ENCODE peak calls at places on chromosomes 1 and 21, in six cellular contexts. One of them, this sample, is unnamed.

GRCh38 chr1:23793018-23793781 is 2.3 kb downstream of the LYPLA2 start:
- DNase-seq in stimulated activated naive CD8-positive, alpha-beta T cell treated with anti-CD3 and anti-CD28 coated beads, Interleukin-15, amount 100 ng/mL, for 72 hours: no peak
- DNase-seq in NCI-H1417: no peak
- DNase-seq in ovary: peak; percentile 45
- DNase-seq in H54: no peak
- DNase-seq in omental fat pad: no peak
- DNase-seq in this sample: peak; percentile 72

GRCh38 chr21:28632718-28633408 is 359.8 kb downstream of the LTN1 start:
- DNase-seq in stimulated activated naive CD8-positive, alpha-beta T cell treated with anti-CD3 and anti-CD28 coated beads, Interleukin-15, amount 100 ng/mL, for 72 hours: no peak
- DNase-seq in NCI-H1417: no peak
- DNase-seq in ovary: no peak
- DNase-seq in H54: no peak
- DNase-seq in omental fat pad: no peak
- DNase-seq in this sample: no peak

GRCh38 chr1:155320661-155321576 is at the start of gene RUSC1:
- DNase-seq in stimulated activated naive CD8-positive, alpha-beta T cell treated with anti-CD3 and anti-CD28 coated beads, Interleukin-15, amount 100 ng/mL, for 72 hours: peak; percentile 66
- DNase-seq in NCI-H1417: peak; percentile 97
- DNase-seq in ovary: peak; percentile 86
- DNase-seq in H54: no peak
- DNase-seq in omental fat pad: peak; percentile 55
- DNase-seq in this sample: peak; percentile 83

GRCh38 chr1:180929389-180929788 is 16.7 kb downstream of the KIAA1614 start:
- DNase-seq in stimulated activated naive CD8-positive, alpha-beta T cell treated with anti-CD3 and anti-CD28 coated beads, Interleukin-15, amount 100 ng/mL, for 72 hours: no peak
- DNase-seq in NCI-H1417: no peak
- DNase-seq in ovary: no peak
- DNase-seq in H54: no peak
- DNase-seq in omental fat pad: no peak
- DNase-seq in this sample: no peak

GRCh38 chr1:52033190-52034049 is at the start of gene KTI12:
- DNase-seq in stimulated activated naive CD8-positive, alpha-beta T cell treated with anti-CD3 and anti-CD28 coated beads, Interleukin-15, amount 100 ng/mL, for 72 hours: peak; percentile 81
- DNase-seq in NCI-H1417: peak; percentile 91
- DNase-seq in ovary: peak; percentile 88
- DNase-seq in H54: peak; percentile 76
- DNase-seq in omental fat pad: peak; percentile 57
- DNase-seq in this sample: peak; percentile 68

GRCh38 chr1:211501671-211502413 is 9.9 kb upstream of the RD3 start:
- DNase-seq in stimulated activated naive CD8-positive, alpha-beta T cell treated with anti-CD3 and anti-CD28 coated beads, Interleukin-15, amount 100 ng/mL, for 72 hours: no peak
- DNase-seq in NCI-H1417: no peak
- DNase-seq in ovary: peak; percentile 64
- DNase-seq in H54: no peak
- DNase-seq in omental fat pad: no peak
- DNase-seq in this sample: no peak

GRCh38 chr1:182968151-182968741 is 15.3 kb upstream of the SHCBP1L start:
- DNase-seq in stimulated activated naive CD8-positive, alpha-beta T cell treated with anti-CD3 and anti-CD28 coated beads, Interleukin-15, amount 100 ng/mL, for 72 hours: no peak
- DNase-seq in NCI-H1417: no peak
- DNase-seq in ovary: no peak
- DNase-seq in H54: no peak
- DNase-seq in omental fat pad: no peak
- DNase-seq in this sample: no peak

GRCh38 chr1:203367051-203367450 is 16.1 kb upstream of the FMOD start:
- DNase-seq in stimulated activated naive CD8-positive, alpha-beta T cell treated with anti-CD3 and anti-CD28 coated beads, Interleukin-15, amount 100 ng/mL, for 72 hours: no peak
- DNase-seq in NCI-H1417: no peak
- DNase-seq in ovary: no peak
- DNase-seq in H54: no peak
- DNase-seq in omental fat pad: no peak
- DNase-seq in this sample: no peak

GRCh38 chr1:161727343-161727924 is 6.1 kb downstream of the FCRLB start:
- DNase-seq in stimulated activated naive CD8-positive, alpha-beta T cell treated with anti-CD3 and anti-CD28 coated beads, Interleukin-15, amount 100 ng/mL, for 72 hours: peak; percentile 62
- DNase-seq in NCI-H1417: no peak
- DNase-seq in ovary: no peak
- DNase-seq in H54: peak; percentile 6
- DNase-seq in omental fat pad: no peak
- DNase-seq in this sample: no peak

GRCh38 chr1:210657806-210658205 is 329.1 kb downstream of the HHAT start:
- DNase-seq in stimulated activated naive CD8-positive, alpha-beta T cell treated with anti-CD3 and anti-CD28 coated beads, Interleukin-15, amount 100 ng/mL, for 72 hours: no peak
- DNase-seq in NCI-H1417: no peak
- DNase-seq in ovary: no peak
- DNase-seq in H54: no peak
- DNase-seq in omental fat pad: no peak
- DNase-seq in this sample: no peak

GRCh38 chr1:31181515-31182343 is 58.0 kb downstream of the NKAIN1 start:
- DNase-seq in stimulated activated naive CD8-positive, alpha-beta T cell treated with anti-CD3 and anti-CD28 coated beads, Interleukin-15, amount 100 ng/mL, for 72 hours: peak; percentile 66
- DNase-seq in NCI-H1417: peak; percentile 68
- DNase-seq in ovary: peak; percentile 59
- DNase-seq in H54: no peak
- DNase-seq in omental fat pad: no peak
- DNase-seq in this sample: peak; percentile 62

GRCh38 chr1:76989976-76990375 is 122.7 kb downstream of the ST6GALNAC5 start:
- DNase-seq in stimulated activated naive CD8-positive, alpha-beta T cell treated with anti-CD3 and anti-CD28 coated beads, Interleukin-15, amount 100 ng/mL, for 72 hours: no peak
- DNase-seq in NCI-H1417: no peak
- DNase-seq in ovary: no peak
- DNase-seq in H54: no peak
- DNase-seq in omental fat pad: no peak
- DNase-seq in this sample: no peak

GRCh38 chr1:32716312-32717126 is 13.9 kb upstream of the SYNC start:
- DNase-seq in stimulated activated naive CD8-positive, alpha-beta T cell treated with anti-CD3 and anti-CD28 coated beads, Interleukin-15, amount 100 ng/mL, for 72 hours: peak; percentile 43
- DNase-seq in NCI-H1417: peak; percentile 98
- DNase-seq in ovary: peak; percentile 56
- DNase-seq in H54: no peak
- DNase-seq in omental fat pad: no peak
- DNase-seq in this sample: no peak

GRCh38 chr1:47696911-47697441 is 259.1 kb downstream of the FOXD2 start:
- DNase-seq in stimulated activated naive CD8-positive, alpha-beta T cell treated with anti-CD3 and anti-CD28 coated beads, Interleukin-15, amount 100 ng/mL, for 72 hours: no peak
- DNase-seq in NCI-H1417: peak; percentile 55
- DNase-seq in ovary: no peak
- DNase-seq in H54: no peak
- DNase-seq in omental fat pad: no peak
- DNase-seq in this sample: no peak

GRCh38 chr21:30269803-30270530 is 12.8 kb downstream of the KRTAP24-1 start:
- DNase-seq in stimulated activated naive CD8-positive, alpha-beta T cell treated with anti-CD3 and anti-CD28 coated beads, Interleukin-15, amount 100 ng/mL, for 72 hours: no peak
- DNase-seq in NCI-H1417: no peak
- DNase-seq in ovary: no peak
- DNase-seq in H54: no peak
- DNase-seq in omental fat pad: no peak
- DNase-seq in this sample: no peak

GRCh38 chr1:170445096-170445495 is 86.9 kb upstream of the GORAB start:
- DNase-seq in stimulated activated naive CD8-positive, alpha-beta T cell treated with anti-CD3 and anti-CD28 coated beads, Interleukin-15, amount 100 ng/mL, for 72 hours: no peak
- DNase-seq in NCI-H1417: no peak
- DNase-seq in ovary: no peak
- DNase-seq in H54: no peak
- DNase-seq in omental fat pad: no peak
- DNase-seq in this sample: no peak

GRCh38 chr1:168134132-168135041 is 2.3 kb downstream of the GPR161 start:
- DNase-seq in stimulated activated naive CD8-positive, alpha-beta T cell treated with anti-CD3 and anti-CD28 coated beads, Interleukin-15, amount 100 ng/mL, for 72 hours: no peak
- DNase-seq in NCI-H1417: no peak
- DNase-seq in ovary: no peak
- DNase-seq in H54: no peak
- DNase-seq in omental fat pad: no peak
- DNase-seq in this sample: no peak

GRCh38 chr1:5333326-5333725 is 658.9 kb downstream of the NPHP4 start:
- DNase-seq in stimulated activated naive CD8-positive, alpha-beta T cell treated with anti-CD3 and anti-CD28 coated beads, Interleukin-15, amount 100 ng/mL, for 72 hours: no peak
- DNase-seq in NCI-H1417: no peak
- DNase-seq in ovary: no peak
- DNase-seq in H54: no peak
- DNase-seq in omental fat pad: no peak
- DNase-seq in this sample: no peak

GRCh38 chr21:36134820-36135390 is at the start of gene CBR3:
- DNase-seq in stimulated activated naive CD8-positive, alpha-beta T cell treated with anti-CD3 and anti-CD28 coated beads, Interleukin-15, amount 100 ng/mL, for 72 hours: peak; percentile 67
- DNase-seq in NCI-H1417: no peak
- DNase-seq in ovary: peak; percentile 78
- DNase-seq in H54: peak; percentile 72
- DNase-seq in omental fat pad: peak; percentile 54
- DNase-seq in this sample: peak; percentile 34

GRCh38 chr1:196317535-196318522 is 290.4 kb downstream of the KCNT2 start:
- DNase-seq in stimulated activated naive CD8-positive, alpha-beta T cell treated with anti-CD3 and anti-CD28 coated beads, Interleukin-15, amount 100 ng/mL, for 72 hours: no peak
- DNase-seq in NCI-H1417: no peak
- DNase-seq in ovary: peak; percentile 35
- DNase-seq in H54: no peak
- DNase-seq in omental fat pad: no peak
- DNase-seq in this sample: peak; percentile 46

GRCh38 chr1:63073530-63074306 is 248.6 kb upstream of the FOXD3 start:
- DNase-seq in stimulated activated naive CD8-positive, alpha-beta T cell treated with anti-CD3 and anti-CD28 coated beads, Interleukin-15, amount 100 ng/mL, for 72 hours: no peak
- DNase-seq in NCI-H1417: no peak
- DNase-seq in ovary: no peak
- DNase-seq in H54: no peak
- DNase-seq in omental fat pad: no peak
- DNase-seq in this sample: peak; percentile 58

GRCh38 chr1:206021796-206022365 is 1.8 kb downstream of the CTSE start:
- DNase-seq in stimulated activated naive CD8-positive, alpha-beta T cell treated with anti-CD3 and anti-CD28 coated beads, Interleukin-15, amount 100 ng/mL, for 72 hours: no peak
- DNase-seq in NCI-H1417: no peak
- DNase-seq in ovary: no peak
- DNase-seq in H54: peak; percentile 49
- DNase-seq in omental fat pad: no peak
- DNase-seq in this sample: no peak

GRCh38 chr1:232978091-232978634 is 27.8 kb downstream of the NTPCR start:
- DNase-seq in stimulated activated naive CD8-positive, alpha-beta T cell treated with anti-CD3 and anti-CD28 coated beads, Interleukin-15, amount 100 ng/mL, for 72 hours: no peak
- DNase-seq in NCI-H1417: no peak
- DNase-seq in ovary: no peak
- DNase-seq in H54: no peak
- DNase-seq in omental fat pad: no peak
- DNase-seq in this sample: no peak

GRCh38 chr21:45338326-45339017 is 50.8 kb upstream of the POFUT2 start:
- DNase-seq in stimulated activated naive CD8-positive, alpha-beta T cell treated with anti-CD3 and anti-CD28 coated beads, Interleukin-15, amount 100 ng/mL, for 72 hours: no peak
- DNase-seq in NCI-H1417: no peak
- DNase-seq in ovary: peak; percentile 28
- DNase-seq in H54: no peak
- DNase-seq in omental fat pad: no peak
- DNase-seq in this sample: no peak

GRCh38 chr1:65167544-65167943 is 19.5 kb downstream of the AK4 start:
- DNase-seq in stimulated activated naive CD8-positive, alpha-beta T cell treated with anti-CD3 and anti-CD28 coated beads, Interleukin-15, amount 100 ng/mL, for 72 hours: no peak
- DNase-seq in NCI-H1417: no peak
- DNase-seq in ovary: no peak
- DNase-seq in H54: no peak
- DNase-seq in omental fat pad: no peak
- DNase-seq in this sample: no peak

GRCh38 chr1:67534627-67535065 is 104.4 kb upstream of the SERBP1 start:
- DNase-seq in stimulated activated naive CD8-positive, alpha-beta T cell treated with anti-CD3 and anti-CD28 coated beads, Interleukin-15, amount 100 ng/mL, for 72 hours: no peak
- DNase-seq in NCI-H1417: peak; percentile 18
- DNase-seq in ovary: no peak
- DNase-seq in H54: no peak
- DNase-seq in omental fat pad: no peak
- DNase-seq in this sample: no peak

GRCh38 chr1:59137968-59138367 is 158.9 kb upstream of the FGGY start:
- DNase-seq in stimulated activated naive CD8-positive, alpha-beta T cell treated with anti-CD3 and anti-CD28 coated beads, Interleukin-15, amount 100 ng/mL, for 72 hours: no peak
- DNase-seq in NCI-H1417: no peak
- DNase-seq in ovary: no peak
- DNase-seq in H54: no peak
- DNase-seq in omental fat pad: no peak
- DNase-seq in this sample: no peak

GRCh38 chr1:218521414-218522169 is 176.5 kb downstream of the TGFB2 start:
- DNase-seq in stimulated activated naive CD8-positive, alpha-beta T cell treated with anti-CD3 and anti-CD28 coated beads, Interleukin-15, amount 100 ng/mL, for 72 hours: peak; percentile 41
- DNase-seq in NCI-H1417: peak; percentile 72
- DNase-seq in ovary: no peak
- DNase-seq in H54: no peak
- DNase-seq in omental fat pad: peak; percentile 40
- DNase-seq in this sample: no peak

GRCh38 chr1:229786974-229787610 is 161.0 kb downstream of the URB2 start:
- DNase-seq in stimulated activated naive CD8-positive, alpha-beta T cell treated with anti-CD3 and anti-CD28 coated beads, Interleukin-15, amount 100 ng/mL, for 72 hours: no peak
- DNase-seq in NCI-H1417: no peak
- DNase-seq in ovary: no peak
- DNase-seq in H54: no peak
- DNase-seq in omental fat pad: no peak
- DNase-seq in this sample: no peak

GRCh38 chr1:52738863-52739406 is 12.7 kb downstream of the ZYG11B start:
- DNase-seq in stimulated activated naive CD8-positive, alpha-beta T cell treated with anti-CD3 and anti-CD28 coated beads, Interleukin-15, amount 100 ng/mL, for 72 hours: no peak
- DNase-seq in NCI-H1417: no peak
- DNase-seq in ovary: no peak
- DNase-seq in H54: no peak
- DNase-seq in omental fat pad: no peak
- DNase-seq in this sample: no peak

GRCh38 chr1:41652346-41653124 is 168.1 kb upstream of the EDN2 start:
- DNase-seq in stimulated activated naive CD8-positive, alpha-beta T cell treated with anti-CD3 and anti-CD28 coated beads, Interleukin-15, amount 100 ng/mL, for 72 hours: no peak
- DNase-seq in NCI-H1417: no peak
- DNase-seq in ovary: no peak
- DNase-seq in H54: no peak
- DNase-seq in omental fat pad: no peak
- DNase-seq in this sample: no peak

GRCh38 chr1:245480393-245481120 is 325.8 kb downstream of the KIF26B start:
- DNase-seq in stimulated activated naive CD8-positive, alpha-beta T cell treated with anti-CD3 and anti-CD28 coated beads, Interleukin-15, amount 100 ng/mL, for 72 hours: no peak
- DNase-seq in NCI-H1417: peak; percentile 3
- DNase-seq in ovary: no peak
- DNase-seq in H54: no peak
- DNase-seq in omental fat pad: no peak
- DNase-seq in this sample: no peak

GRCh38 chr1:184025242-184025675 is 12.3 kb downstream of the COLGALT2 start:
- DNase-seq in stimulated activated naive CD8-positive, alpha-beta T cell treated with anti-CD3 and anti-CD28 coated beads, Interleukin-15, amount 100 ng/mL, for 72 hours: no peak
- DNase-seq in NCI-H1417: peak; percentile 28
- DNase-seq in ovary: no peak
- DNase-seq in H54: no peak
- DNase-seq in omental fat pad: no peak
- DNase-seq in this sample: no peak

GRCh38 chr1:183287191-183287675 is 101.2 kb downstream of the LAMC2 start:
- DNase-seq in stimulated activated naive CD8-positive, alpha-beta T cell treated with anti-CD3 and anti-CD28 coated beads, Interleukin-15, amount 100 ng/mL, for 72 hours: no peak
- DNase-seq in NCI-H1417: no peak
- DNase-seq in ovary: peak; percentile 46
- DNase-seq in H54: no peak
- DNase-seq in omental fat pad: no peak
- DNase-seq in this sample: peak; percentile 65

GRCh38 chr1:55816456-55816794 is 601.3 kb upstream of the USP24 start:
- DNase-seq in stimulated activated naive CD8-positive, alpha-beta T cell treated with anti-CD3 and anti-CD28 coated beads, Interleukin-15, amount 100 ng/mL, for 72 hours: no peak
- DNase-seq in NCI-H1417: peak; percentile 83
- DNase-seq in ovary: no peak
- DNase-seq in H54: no peak
- DNase-seq in omental fat pad: no peak
- DNase-seq in this sample: no peak

GRCh38 chr1:226650236-226650841 is 88.7 kb downstream of the ITPKB start:
- DNase-seq in stimulated activated naive CD8-positive, alpha-beta T cell treated with anti-CD3 and anti-CD28 coated beads, Interleukin-15, amount 100 ng/mL, for 72 hours: no peak
- DNase-seq in NCI-H1417: no peak
- DNase-seq in ovary: no peak
- DNase-seq in H54: no peak
- DNase-seq in omental fat pad: no peak
- DNase-seq in this sample: no peak

GRCh38 chr1:114671939-114672275 is 2.1 kb upstream of the DENND2C start:
- DNase-seq in stimulated activated naive CD8-positive, alpha-beta T cell treated with anti-CD3 and anti-CD28 coated beads, Interleukin-15, amount 100 ng/mL, for 72 hours: no peak
- DNase-seq in NCI-H1417: no peak
- DNase-seq in ovary: no peak
- DNase-seq in H54: no peak
- DNase-seq in omental fat pad: no peak
- DNase-seq in this sample: no peak

GRCh38 chr1:53121319-53122172 is 20.9 kb downstream of the SLC1A7 start:
- DNase-seq in stimulated activated naive CD8-positive, alpha-beta T cell treated with anti-CD3 and anti-CD28 coated beads, Interleukin-15, amount 100 ng/mL, for 72 hours: peak; percentile 12
- DNase-seq in NCI-H1417: no peak
- DNase-seq in ovary: peak; percentile 82
- DNase-seq in H54: no peak
- DNase-seq in omental fat pad: no peak
- DNase-seq in this sample: no peak